ENCODE peak calls at places on chromosomes 11 and 22, in nine cellular contexts. A is EL; R is right lobe of liver; T is hypothalamus; J is RPMI7951; L is CD8-positive, alpha-beta memory T cell; H is fibroblast of mammary gland; P is endothelial cell of umbilical vein; Z is dermis blood vessel endothelial cell. I is an unnamed sample.

GRCh38 chr11:21177379-21177778 is 508.0 kb downstream of the NELL1 start:
- DNase-seq in A (no peak), R (no peak), T (no peak), J (no peak), L (no peak), H (no peak), P (no peak), Z (no peak), I (no peak)

GRCh38 chr11:66636411-66636810 is 2.1 kb upstream of the RBM4 start:
- DNase-seq in A (no peak), R (no peak), T (no peak), J (no peak), L (no peak), H (no peak), P (no peak), Z (no peak), I (no peak)

GRCh38 chr11:83222499-83222898 is 29.0 kb downstream of the ANKRD42 start:
- DNase-seq in A (no peak), R (no peak), T (no peak), J (no peak), L (no peak), H (no peak), P (no peak), Z (no peak), I (no peak)

GRCh38 chr11:88340366-88340930 is 2.9 kb upstream of the CTSC start:
- DNase-seq in A (no peak), R (no peak), T (no peak), J (no peak), L (no peak), H (peak), P (no peak), Z (no peak), I (no peak)

GRCh38 chr11:118051136-118051610 is 25.7 kb upstream of the TMPRSS4 start:
- DNase-seq in A (no peak), R (no peak), T (no peak), J (no peak), L (no peak), H (no peak), P (no peak), Z (no peak), I (no peak)

GRCh38 chr22:28934026-28934425 is 50.7 kb downstream of the ZNRF3 start:
- DNase-seq in A (no peak), R (no peak), T (no peak), J (no peak), L (no peak), H (no peak), P (no peak), Z (no peak), I (no peak)

GRCh38 chr22:49521787-49522224 is 305.9 kb downstream of the BRD1 start:
- DNase-seq in A (no peak), R (no peak), T (no peak), J (no peak), L (no peak), H (no peak), P (no peak), Z (no peak), I (no peak)

GRCh38 chr11:119421941-119422504 is 949 bp downstream of the THY1 start:
- DNase-seq in A (peak), R (no peak), T (no peak), J (peak), L (no peak), H (no peak), P (no peak), Z (no peak), I (no peak)

GRCh38 chr11:57641011-57641410 is 8.7 kb downstream of the YPEL4 start:
- DNase-seq in A (no peak), R (no peak), T (no peak), J (no peak), L (no peak), H (peak), P (no peak), Z (no peak), I (no peak)

GRCh38 chr22:27242917-27243589 is 558.5 kb downstream of the MN1 start:
- DNase-seq in A (no peak), R (no peak), T (no peak), J (no peak), L (no peak), H (no peak), P (no peak), Z (no peak), I (no peak)

GRCh38 chr22:37681556-37682049 is 4.5 kb upstream of the NOL12 start:
- DNase-seq in A (peak), R (peak), T (no peak), J (peak), L (peak), H (peak), P (peak), Z (peak), I (no peak)

GRCh38 chr11:117072517-117073218 is 25.6 kb downstream of the SIK3 start:
- DNase-seq in A (peak), R (no peak), T (no peak), J (peak), L (no peak), H (peak), P (peak), Z (peak), I (no peak)

GRCh38 chr11:19933132-19933735 is 220.6 kb downstream of the NAV2 start:
- DNase-seq in A (no peak), R (no peak), T (no peak), J (no peak), L (no peak), H (no peak), P (no peak), Z (no peak), I (no peak)

GRCh38 chr22:19704355-19705015 is 9.8 kb upstream of the SEPTIN5 start:
- DNase-seq in A (no peak), R (no peak), T (no peak), J (no peak), L (no peak), H (no peak), P (no peak), Z (no peak), I (no peak)

GRCh38 chr22:30224161-30224857 is 22.2 kb downstream of the LIF start:
- DNase-seq in A (peak), R (no peak), T (no peak), J (peak), L (no peak), H (no peak), P (no peak), Z (no peak), I (no peak)

GRCh38 chr11:33801821-33802413 is 27.6 kb upstream of the FBXO3 start:
- DNase-seq in A (peak), R (no peak), T (no peak), J (peak), L (no peak), H (no peak), P (no peak), Z (no peak), I (no peak)

GRCh38 chr11:125371451-125371935 is 124.6 kb downstream of the FEZ1 start:
- DNase-seq in A (no peak), R (no peak), T (no peak), J (no peak), L (no peak), H (no peak), P (no peak), Z (peak), I (no peak)

GRCh38 chr11:10208045-10208674 is 85.9 kb downstream of the SBF2 start:
- DNase-seq in A (peak), R (no peak), T (no peak), J (peak), L (no peak), H (peak), P (peak), Z (peak), I (no peak)

GRCh38 chr11:121082670-121083069 is 18.4 kb upstream of the TECTA start:
- DNase-seq in A (no peak), R (no peak), T (no peak), J (no peak), L (no peak), H (no peak), P (peak), Z (peak), I (no peak)

GRCh38 chr11:70887428-70887827 is 364.9 kb downstream of the SHANK2 start:
- DNase-seq in A (no peak), R (no peak), T (no peak), J (no peak), L (no peak), H (no peak), P (no peak), Z (no peak), I (no peak)

I was measured in esophagus squamous epithelium.